ENCODE peak calls at places on chromosome 13, in nine cellular contexts. J, F, B, C, Z, M, W, E and G are unnamed samples.

GRCh38 chr13:96075953-96076543 is 13.9 kb upstream of the HS6ST3 start:
- DNase-seq in W (peak), Z (no peak), J (no peak), B (no peak), C (no peak), E (no peak), M (no peak), F (no peak), G (no peak)

GRCh38 chr13:48783181-48783630 is 129.5 kb downstream of the CYSLTR2 start:
- DNase-seq in J (no peak), E (no peak), C (peak), Z (peak), F (no peak), W (no peak), M (no peak), B (no peak), G (no peak)

GRCh38 chr13:105497597-105497996 is 1037.9 kb downstream of the EFNB2 start:
- DNase-seq in F (no peak), W (no peak), Z (no peak), C (no peak), B (no peak), J (no peak), E (no peak), M (no peak), G (no peak)

GRCh38 chr13:48500652-48501197 is 32.2 kb downstream of the RCBTB2 start:
- DNase-seq in M (no peak), C (no peak), J (peak), W (peak), B (no peak), E (peak), Z (no peak), F (no peak), G (no peak)

GRCh38 chr13:44976196-44976595 is 13.1 kb downstream of the NUFIP1 start:
- DNase-seq in W (no peak), M (no peak), B (no peak), Z (no peak), J (no peak), F (no peak), C (no peak), E (no peak), G (no peak)

GRCh38 chr13:100751826-100752225 is 77.2 kb upstream of the TMTC4 start:
- DNase-seq in F (no peak), W (no peak), J (peak), M (no peak), Z (no peak), C (no peak), B (no peak), E (peak), G (no peak)

GRCh38 chr13:48769107-48769704 is 115.5 kb downstream of the CYSLTR2 start:
- DNase-seq in M (peak), B (peak), C (peak), W (peak), Z (no peak), J (peak), E (peak), F (peak), G (peak)

GRCh38 chr13:30787747-30788535 is 52.6 kb downstream of the ALOX5AP start:
- DNase-seq in F (no peak), E (no peak), M (no peak), C (no peak), B (no peak), Z (no peak), J (no peak), W (no peak), G (no peak)

GRCh38 chr13:113759525-113760137 is 605 bp downstream of the TMEM255B start:
- DNase-seq in C (no peak), E (peak), J (peak), F (no peak), W (no peak), M (no peak), B (no peak), Z (no peak), G (no peak)

GRCh38 chr13:59689057-59689456 is 474.7 kb downstream of the DIAPH3 start:
- DNase-seq in Z (no peak), M (no peak), C (no peak), E (no peak), W (no peak), F (no peak), B (no peak), J (no peak), G (no peak)

GRCh38 chr13:91058066-91058465 is 289.4 kb upstream of the MIR17HG start:
- DNase-seq in Z (no peak), B (no peak), E (no peak), M (no peak), F (no peak), C (no peak), J (no peak), W (no peak), G (no peak)

GRCh38 chr13:113448545-113448884 is 4.8 kb downstream of the ADPRHL1 start:
- DNase-seq in W (no peak), Z (peak), F (no peak), B (no peak), C (peak), E (no peak), M (no peak), J (peak), G (no peak)

GRCh38 chr13:47484564-47484963 is 516.5 kb downstream of the SUCLA2 start:
- DNase-seq in B (no peak), Z (no peak), E (no peak), C (no peak), M (no peak), W (no peak), J (peak), F (no peak), G (peak)

GRCh38 chr13:36130542-36131214 is 504 bp downstream of the DCLK1 start:
- DNase-seq in C (no peak), M (peak), J (peak), B (no peak), W (no peak), Z (peak), E (no peak), F (no peak), G (no peak)